ENCODE peak calls at places on chromosomes 16 and 17, in four cellular contexts. W, V, I and X are unnamed samples.

GRCh38 chr16:84040823-84041391 is 1.7 kb downstream of the SLC38A8 start:
- DNase-seq in W (peak), V (no peak), I (no peak), X (peak)

GRCh38 chr16:28529124-28529523 is 9.7 kb downstream of the NUPR1 start:
- DNase-seq in W (no peak), V (no peak), I (no peak), X (no peak)

GRCh38 chr16:25625620-25626019 is 66.1 kb upstream of the HS3ST4 start:
- DNase-seq in W (no peak), V (no peak), I (no peak), X (no peak)

GRCh38 chr17:17689312-17689711 is 8.1 kb downstream of the RAI1 start:
- DNase-seq in W (no peak), V (no peak), I (no peak), X (no peak)

GRCh38 chr16:89110641-89111040 is 17.0 kb downstream of the ACSF3 start:
- DNase-seq in W (no peak), V (no peak), I (no peak), X (no peak)

GRCh38 chr17:39979865-39980401 is 674 bp upstream of the PSMD3 start:
- DNase-seq in W (no peak), V (no peak), I (no peak), X (peak)

GRCh38 chr17:10792156-10792555 is 11.7 kb downstream of the TMEM238L start:
- DNase-seq in W (no peak), V (no peak), I (no peak), X (peak)

GRCh38 chr17:72516772-72517399 is 396.1 kb downstream of the SOX9 start:
- DNase-seq in W (no peak), V (peak), I (no peak), X (peak)

GRCh38 chr16:89375021-89375420 is 115.3 kb downstream of the ANKRD11 start:
- DNase-seq in W (no peak), V (peak), I (no peak), X (no peak)

DNA sequence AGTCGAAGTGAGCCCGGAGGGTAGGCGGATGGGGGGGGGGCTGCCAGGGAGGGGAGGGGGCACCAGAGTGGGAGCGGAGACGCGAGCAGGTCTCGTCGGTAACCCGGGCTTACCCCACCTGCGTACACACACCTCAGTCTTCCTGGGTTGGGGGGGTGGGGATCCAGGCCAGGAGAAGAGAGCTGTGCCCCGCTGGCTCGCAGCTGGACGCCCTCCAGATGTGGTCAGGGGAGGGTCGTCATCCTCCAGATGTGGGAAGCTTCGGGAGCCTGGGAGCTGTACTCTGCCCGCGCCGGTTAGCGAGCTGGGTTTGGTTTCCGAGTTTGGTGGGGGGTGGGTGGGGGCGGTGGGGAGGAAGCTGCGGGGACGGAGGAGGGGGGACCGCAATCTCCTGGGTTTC is 1.3 kb downstream of the CACNA1G start:
- DNase-seq in W (no peak), V (no peak), I (no peak), X (no peak)
- H3K4me3 ChIP-seq in W (peak), V (no peak), I (no peak), X (no peak)

GRCh38 chr17:45894022-45894784 is at the start of gene MAPT:
- DNase-seq in W (peak), V (peak), I (peak), X (peak)
- H3K4me3 ChIP-seq in W (peak), V (peak), I (peak), X (peak)

GRCh38 chr16:56204836-56205235 is 13.5 kb downstream of the GNAO1 start:
- DNase-seq in W (no peak), V (no peak), I (no peak), X (no peak)
- H3K4me3 ChIP-seq in W (no peak), V (no peak), I (no peak), X (no peak)

DNA sequence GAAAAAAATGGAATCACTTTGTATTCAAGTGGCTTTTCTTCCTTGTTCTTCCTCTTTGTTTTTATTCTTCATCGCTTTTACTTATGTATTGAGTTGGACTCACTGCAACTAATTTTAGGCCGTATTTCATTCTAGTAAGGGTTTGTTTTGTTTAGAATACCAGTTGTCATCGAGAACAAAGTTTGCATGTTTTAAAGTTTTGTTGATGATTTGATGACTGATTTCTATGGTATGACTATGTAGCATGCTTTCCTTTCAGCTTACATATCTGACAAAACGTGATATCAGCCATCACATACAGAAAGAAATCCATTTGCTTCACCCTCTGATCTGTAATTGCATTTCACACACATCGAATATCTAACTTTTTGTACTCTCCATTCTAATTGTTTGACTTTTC is 4.0 kb downstream of the PRKCA start:
- DNase-seq in W (peak), V (peak), I (no peak), X (peak)
- H3K4me3 ChIP-seq in W (peak), V (no peak), I (no peak), X (no peak)

GRCh38 chr17:47844814-47845453 is 3.9 kb upstream of the SCRN2 start:
- DNase-seq in W (no peak), V (peak), I (no peak), X (no peak)

GRCh38 chr17:47846741-47847340 is 4.1 kb downstream of the SP6 start:
- DNase-seq in W (no peak), V (no peak), I (no peak), X (peak)

GRCh38 chr17:47850373-47850691 is 631 bp downstream of the SP6 start:
- DNase-seq in W (no peak), V (no peak), I (no peak), X (no peak)

GRCh38 chr17:47848198-47848513 is 2.8 kb downstream of the SP6 start:
- DNase-seq in W (no peak), V (no peak), I (no peak), X (no peak)

DNA sequence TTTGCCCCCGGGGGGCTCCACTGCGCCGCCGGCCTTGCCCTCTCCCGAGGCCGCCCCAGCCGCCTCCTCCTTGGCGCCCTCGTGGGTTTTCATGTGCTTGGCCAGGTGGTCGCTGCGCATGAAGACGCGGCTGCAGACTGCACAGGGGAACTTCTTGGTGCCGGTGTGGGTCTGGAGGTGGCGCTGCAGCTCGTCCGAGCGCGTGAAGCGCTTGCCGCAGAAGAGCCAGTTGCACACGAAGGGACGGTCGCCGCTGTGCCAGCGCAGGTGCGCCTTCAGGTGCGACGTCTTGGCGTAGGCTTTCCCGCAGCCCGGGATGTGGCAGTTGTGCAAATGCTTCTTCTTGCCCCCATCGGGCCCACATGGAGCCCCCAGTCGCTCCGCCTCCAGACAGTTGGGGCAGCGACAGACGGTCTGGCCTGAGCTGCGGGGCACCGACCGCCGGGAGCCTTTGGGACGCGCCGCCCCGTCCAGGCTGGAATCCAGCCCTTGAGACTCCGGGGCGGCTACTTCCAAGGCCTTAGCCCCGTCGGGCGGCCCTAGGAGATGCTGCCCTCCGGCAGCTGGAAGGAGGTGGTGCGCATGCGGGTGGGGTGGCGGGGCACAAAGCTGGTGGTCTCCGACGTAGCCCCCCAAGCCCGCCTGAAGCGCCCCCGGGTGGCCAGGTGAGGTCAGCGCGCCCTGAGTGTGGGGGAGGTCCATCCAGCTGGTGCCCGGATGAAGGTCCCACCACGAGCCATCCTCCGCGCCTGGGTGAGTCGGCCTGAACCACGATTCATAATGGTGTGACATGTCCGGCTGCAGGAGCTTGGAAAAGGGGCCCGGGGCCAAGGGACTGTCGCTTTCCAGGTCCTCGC is 3.4 kb downstream of the SP6 start:
- DNase-seq in W (no peak), V (peak), I (peak), X (peak)
- H3K4me3 ChIP-seq in W (no peak), V (no peak), I (no peak), X (peak)

DNA sequence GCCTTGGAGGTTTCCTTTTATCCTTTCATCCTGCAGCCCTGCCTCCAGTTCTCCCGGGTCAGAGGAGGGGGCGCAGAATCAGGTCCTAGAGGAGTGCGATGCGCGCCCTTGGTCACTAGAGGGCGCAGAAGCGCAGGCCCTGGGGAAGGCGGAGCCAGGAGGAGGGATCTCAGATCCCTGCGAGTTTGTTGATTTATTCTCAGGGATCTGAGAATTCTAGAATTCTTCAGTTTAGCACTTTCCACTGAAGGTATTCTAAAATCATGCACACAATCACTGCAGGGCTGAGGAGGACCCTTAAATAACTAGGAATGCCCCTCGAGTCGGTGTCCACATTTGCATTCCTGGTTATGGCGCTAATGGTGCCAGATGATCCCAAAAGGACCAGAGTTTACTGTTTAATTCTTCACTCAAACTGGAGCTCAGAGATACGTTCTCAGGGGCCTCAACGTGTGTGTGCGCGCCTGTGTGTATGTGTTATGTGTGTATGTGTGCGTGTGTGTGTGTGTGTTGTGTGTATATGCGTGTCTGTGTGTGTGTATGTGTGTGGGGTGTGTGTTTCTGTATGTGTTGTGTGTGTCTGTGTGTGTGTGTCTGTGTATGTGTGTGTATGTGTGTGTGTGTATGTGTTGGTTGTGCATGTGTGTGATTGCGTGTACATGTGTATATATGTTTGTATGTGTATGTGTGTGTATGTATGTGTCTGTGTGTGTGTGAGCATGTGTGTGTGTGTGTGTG is 6.9 kb upstream of the ELAC2 start:
- DNase-seq in W (peak), V (peak), I (peak), X (peak)
- H3K4me3 ChIP-seq in W (peak), V (no peak), I (no peak), X (no peak)

DNA sequence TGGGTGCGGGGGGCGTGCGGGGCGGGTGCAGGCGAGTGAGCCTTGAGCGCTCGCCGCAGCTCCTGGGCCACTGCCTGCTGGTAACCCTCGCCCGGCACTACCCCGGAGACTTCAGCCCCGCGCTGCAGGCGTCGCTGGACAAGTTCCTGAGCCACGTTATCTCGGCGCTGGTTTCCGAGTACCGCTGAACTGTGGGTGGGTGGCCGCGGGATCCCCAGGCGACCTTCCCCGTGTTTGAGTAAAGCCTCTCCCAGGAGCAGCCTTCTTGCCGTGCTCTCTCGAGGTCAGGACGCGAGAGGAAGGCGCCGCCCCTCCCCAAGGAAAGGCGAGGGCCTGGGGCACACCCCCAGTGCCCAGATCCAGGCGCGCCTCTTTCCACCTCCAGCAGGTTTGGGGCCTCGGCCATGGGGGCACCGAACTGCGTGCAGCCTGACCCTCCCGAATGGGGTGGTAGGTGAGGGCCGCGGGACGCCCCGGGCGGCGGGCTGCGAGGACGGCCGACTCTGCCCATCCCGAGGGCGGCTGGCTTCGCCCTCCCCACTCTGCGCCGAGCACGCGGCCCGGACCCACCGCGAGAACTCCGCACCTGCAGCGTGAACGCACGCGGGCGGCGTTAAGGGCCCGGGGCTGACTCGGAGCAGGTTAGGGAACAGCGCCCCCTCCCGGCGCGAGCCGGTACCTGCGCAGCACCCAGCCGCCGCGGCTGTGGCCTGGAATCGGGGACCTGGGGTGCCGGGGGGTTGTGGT is 835 bp downstream of the HBQ1 start:
- DNase-seq in W (peak), V (peak), I (peak), X (peak)
- H3K4me3 ChIP-seq in W (peak), V (peak), I (peak), X (peak)